ENCODE peak calls at places on chromosomes 1 and 21, in eight cellular contexts. M is transverse colon; Z is CD4-positive, CD25-positive, alpha-beta regulatory T cell; Y is EH; P is COR-L47; C is MV-4-11; I is naive thymus-derived CD8-positive, alpha-beta T cell; D is NCI-H510A treated with DMSO at 0.1 percent for 48 hours. J is an unnamed sample.

GRCh38 chr1:8412183-8412831 is 94.4 kb downstream of the SLC45A1 start:
- DNase-seq in I (no peak), M (peak), C (no peak), P (no peak), D (no peak), Y (peak), Z (no peak), J (no peak)

GRCh38 chr1:153520818-153521476 is 14.8 kb downstream of the S100A6 start:
- DNase-seq in Y (peak), M (no peak), Z (no peak), P (no peak), C (no peak), D (no peak), I (no peak), J (no peak)

GRCh38 chr1:230702934-230703678 is 10.8 kb downstream of the AGT start:
- DNase-seq in Y (no peak), P (no peak), C (no peak), D (peak), I (no peak), Z (no peak), M (no peak), J (no peak)

GRCh38 chr1:28971980-28972771 is 57.8 kb downstream of the EPB41 start:
- DNase-seq in C (no peak), M (no peak), Y (peak), P (no peak), D (no peak), Z (no peak), I (no peak), J (no peak)

GRCh38 chr1:229186373-229187056 is 84.4 kb upstream of the RAB4A start:
- DNase-seq in D (no peak), M (no peak), Z (no peak), C (peak), Y (no peak), P (no peak), I (no peak), J (no peak)

GRCh38 chr21:43585924-43586411 is 73.3 kb downstream of the HSF2BP start:
- DNase-seq in P (no peak), D (no peak), M (no peak), C (peak), I (no peak), Y (peak), Z (no peak), J (no peak)

GRCh38 chr1:50659107-50659628 is 235.9 kb upstream of the DMRTA2 start:
- DNase-seq in D (peak), M (no peak), P (no peak), Z (no peak), Y (no peak), C (peak), I (no peak), J (no peak)

GRCh38 chr1:209162651-209163050 is 420.9 kb upstream of the CAMK1G start:
- DNase-seq in Z (no peak), M (no peak), D (no peak), C (peak), P (no peak), Y (peak), I (no peak), J (peak)

GRCh38 chr1:32763221-32763620 is 53.9 kb downstream of the YARS1 start:
- DNase-seq in Z (no peak), D (no peak), Y (no peak), C (no peak), I (no peak), P (no peak), M (no peak), J (no peak)

GRCh38 chr1:40745180-40745579 is 38.4 kb upstream of the KCNQ4 start:
- DNase-seq in Y (peak), D (no peak), C (no peak), P (no peak), M (no peak), I (no peak), Z (no peak), J (no peak)

GRCh38 chr1:5975133-5975880 is 16.9 kb downstream of the NPHP4 start:
- DNase-seq in I (peak), Z (peak), M (peak), P (peak), D (peak), C (peak), Y (peak), J (peak)

GRCh38 chr1:114320586-114320985 is 166.9 kb upstream of the SYT6 start:
- DNase-seq in I (no peak), C (no peak), Z (no peak), D (no peak), P (no peak), Y (peak), M (no peak), J (no peak)

GRCh38 chr1:6955357-6956154 is 170.3 kb downstream of the CAMTA1 start:
- DNase-seq in C (no peak), Z (no peak), I (no peak), D (peak), M (no peak), P (no peak), Y (no peak), J (no peak)

GRCh38 chr1:201262963-201263608 is 20.2 kb upstream of the PKP1 start:
- DNase-seq in I (no peak), Z (no peak), Y (no peak), P (no peak), M (no peak), D (no peak), C (no peak), J (no peak)

GRCh38 chr1:42960693-42961559 is 2.3 kb upstream of the SLC2A1 start:
- DNase-seq in Y (no peak), C (no peak), P (no peak), I (no peak), Z (no peak), D (no peak), M (no peak), J (peak)

GRCh38 chr1:179007233-179007632 is 18.5 kb upstream of the FAM20B start:
- DNase-seq in M (no peak), P (no peak), C (no peak), D (no peak), Y (peak), I (no peak), Z (no peak), J (no peak)

GRCh38 chr1:8554956-8555534 is 237.1 kb downstream of the SLC45A1 start:
- DNase-seq in Y (peak), C (no peak), P (no peak), D (no peak), M (no peak), Z (no peak), I (no peak), J (no peak)

GRCh38 chr1:45566722-45567121 is 16.1 kb downstream of the AKR1A1 start:
- DNase-seq in Z (no peak), P (no peak), M (peak), D (no peak), I (no peak), C (no peak), Y (no peak), J (no peak)

GRCh38 chr1:203148579-203148978 is 21.1 kb downstream of the ADORA1 start:
- DNase-seq in D (no peak), C (no peak), Z (no peak), I (no peak), M (no peak), Y (no peak), P (no peak), J (no peak)

GRCh38 chr1:5727871-5728643 is 264.2 kb downstream of the NPHP4 start:
- DNase-seq in D (peak), C (no peak), Z (no peak), I (no peak), M (no peak), P (no peak), Y (no peak), J (no peak)

GRCh38 chr1:111989531-111990025 is at the start of gene KCND3:
- DNase-seq in Z (no peak), I (no peak), Y (peak), D (no peak), P (no peak), M (peak), C (no peak), J (no peak)

GRCh38 chr1:27872802-27873665 is 690 bp downstream of the THEMIS2 start:
- DNase-seq in Z (no peak), D (no peak), M (no peak), Y (peak), I (peak), C (peak), P (no peak), J (no peak)

GRCh38 chr1:197200468-197200899 is 54.0 kb upstream of the ASPM start:
- DNase-seq in Z (no peak), C (no peak), I (no peak), M (no peak), D (no peak), Y (peak), P (no peak), J (no peak)